ENCODE peak calls at places on chromosome 6, in ten cellular contexts. One of them, this sample, is unnamed.

GRCh38 chr6:74607934-74608333 is 597.9 kb downstream of the COL12A1 start:
- DNase-seq in GM23338: peak
- DNase-seq in GM12878: no peak
- DNase-seq in breast epithelium: no peak
- DNase-seq in transverse colon: no peak
- DNase-seq in HCT116: no peak
- DNase-seq in sigmoid colon: no peak
- DNase-seq in H1: no peak
- DNase-seq in K562: no peak
- DNase-seq in HepG2: no peak
- DNase-seq in this sample: no peak

GRCh38 chr6:41672016-41672415 is 33.7 kb downstream of the MDFI start:
- DNase-seq in GM23338: no peak
- DNase-seq in GM12878: no peak
- DNase-seq in breast epithelium: no peak
- DNase-seq in transverse colon: no peak
- DNase-seq in HCT116: no peak
- DNase-seq in sigmoid colon: peak
- DNase-seq in H1: no peak
- DNase-seq in K562: no peak
- DNase-seq in HepG2: no peak
- DNase-seq in this sample: peak

GRCh38 chr6:113375950-113376846 is 480.9 kb upstream of the MARCKS start:
- DNase-seq in GM23338: no peak
- DNase-seq in GM12878: no peak
- DNase-seq in breast epithelium: no peak
- DNase-seq in transverse colon: no peak
- DNase-seq in HCT116: no peak
- DNase-seq in sigmoid colon: no peak
- DNase-seq in H1: no peak
- DNase-seq in K562: no peak
- DNase-seq in HepG2: no peak
- DNase-seq in this sample: no peak

GRCh38 chr6:159321267-159321666 is 152.1 kb downstream of the FNDC1 start:
- DNase-seq in GM23338: no peak
- DNase-seq in GM12878: no peak
- DNase-seq in breast epithelium: no peak
- DNase-seq in transverse colon: no peak
- DNase-seq in HCT116: no peak
- DNase-seq in sigmoid colon: no peak
- DNase-seq in H1: no peak
- DNase-seq in K562: no peak
- DNase-seq in HepG2: no peak
- DNase-seq in this sample: no peak

GRCh38 chr6:44627091-44627878 is 239.8 kb downstream of the CDC5L start:
- DNase-seq in GM23338: peak
- DNase-seq in GM12878: no peak
- DNase-seq in breast epithelium: no peak
- DNase-seq in transverse colon: peak
- DNase-seq in HCT116: no peak
- DNase-seq in sigmoid colon: peak
- DNase-seq in H1: peak
- DNase-seq in K562: no peak
- DNase-seq in HepG2: no peak
- DNase-seq in this sample: peak

GRCh38 chr6:37691904-37692806 is 5.5 kb downstream of the MDGA1 start:
- DNase-seq in GM23338: peak
- DNase-seq in GM12878: no peak
- DNase-seq in breast epithelium: peak
- DNase-seq in transverse colon: peak
- DNase-seq in HCT116: peak
- DNase-seq in sigmoid colon: peak
- DNase-seq in H1: peak
- DNase-seq in K562: peak
- DNase-seq in HepG2: peak
- DNase-seq in this sample: peak

GRCh38 chr6:20312581-20312980 is 89.1 kb upstream of the E2F3 start:
- DNase-seq in GM23338: no peak
- DNase-seq in GM12878: no peak
- DNase-seq in breast epithelium: no peak
- DNase-seq in transverse colon: no peak
- DNase-seq in HCT116: no peak
- DNase-seq in sigmoid colon: no peak
- DNase-seq in H1: no peak
- DNase-seq in K562: no peak
- DNase-seq in HepG2: no peak
- DNase-seq in this sample: no peak

GRCh38 chr6:15365273-15365687 is 119.4 kb downstream of the JARID2 start:
- DNase-seq in GM23338: peak
- DNase-seq in GM12878: no peak
- DNase-seq in breast epithelium: peak
- DNase-seq in transverse colon: peak
- DNase-seq in HCT116: no peak
- DNase-seq in sigmoid colon: peak
- DNase-seq in H1: no peak
- DNase-seq in K562: peak
- DNase-seq in HepG2: no peak
- DNase-seq in this sample: peak

GRCh38 chr6:26232950-26233607 is 131.9 kb upstream of the BTN3A2 start:
- DNase-seq in GM23338: peak
- DNase-seq in GM12878: peak
- DNase-seq in breast epithelium: no peak
- DNase-seq in transverse colon: no peak
- DNase-seq in HCT116: no peak
- DNase-seq in sigmoid colon: no peak
- DNase-seq in H1: no peak
- DNase-seq in K562: peak
- DNase-seq in HepG2: no peak
- DNase-seq in this sample: peak

GRCh38 chr6:33312361-33313104 is 1.3 kb downstream of the TAPBP start:
- DNase-seq in GM23338: peak
- DNase-seq in GM12878: no peak
- DNase-seq in breast epithelium: peak
- DNase-seq in transverse colon: peak
- DNase-seq in HCT116: peak
- DNase-seq in sigmoid colon: peak
- DNase-seq in H1: peak
- DNase-seq in K562: peak
- DNase-seq in HepG2: peak
- DNase-seq in this sample: peak

GRCh38 chr6:53369876-53370515 is 21.2 kb upstream of the ELOVL5 start:
- DNase-seq in GM23338: no peak
- DNase-seq in GM12878: no peak
- DNase-seq in breast epithelium: no peak
- DNase-seq in transverse colon: no peak
- DNase-seq in HCT116: no peak
- DNase-seq in sigmoid colon: no peak
- DNase-seq in H1: no peak
- DNase-seq in K562: no peak
- DNase-seq in HepG2: no peak
- DNase-seq in this sample: no peak

GRCh38 chr6:24522090-24522820 is 27.5 kb downstream of the ALDH5A1 start:
- DNase-seq in GM23338: peak
- DNase-seq in GM12878: peak
- DNase-seq in breast epithelium: no peak
- DNase-seq in transverse colon: no peak
- DNase-seq in HCT116: no peak
- DNase-seq in sigmoid colon: no peak
- DNase-seq in H1: no peak
- DNase-seq in K562: peak
- DNase-seq in HepG2: no peak
- DNase-seq in this sample: no peak

GRCh38 chr6:24520929-24521546 is 26.3 kb downstream of the ALDH5A1 start:
- DNase-seq in GM23338: peak
- DNase-seq in GM12878: no peak
- DNase-seq in breast epithelium: no peak
- DNase-seq in transverse colon: peak
- DNase-seq in HCT116: peak
- DNase-seq in sigmoid colon: no peak
- DNase-seq in H1: peak
- DNase-seq in K562: peak
- DNase-seq in HepG2: peak
- DNase-seq in this sample: peak

GRCh38 chr6:24513602-24514001 is 18.8 kb downstream of the ALDH5A1 start:
- DNase-seq in GM23338: no peak
- DNase-seq in GM12878: no peak
- DNase-seq in breast epithelium: no peak
- DNase-seq in transverse colon: peak
- DNase-seq in HCT116: no peak
- DNase-seq in sigmoid colon: no peak
- DNase-seq in H1: no peak
- DNase-seq in K562: no peak
- DNase-seq in HepG2: no peak
- DNase-seq in this sample: no peak

GRCh38 chr6:24522821-24523175 is 28.0 kb downstream of the ALDH5A1 start:
- DNase-seq in GM23338: no peak
- DNase-seq in GM12878: no peak
- DNase-seq in breast epithelium: no peak
- DNase-seq in transverse colon: no peak
- DNase-seq in HCT116: no peak
- DNase-seq in sigmoid colon: no peak
- DNase-seq in H1: no peak
- DNase-seq in K562: no peak
- DNase-seq in HepG2: no peak
- DNase-seq in this sample: no peak

GRCh38 chr6:24517659-24518538 is 23.1 kb downstream of the ALDH5A1 start:
- DNase-seq in GM23338: no peak
- DNase-seq in GM12878: peak
- DNase-seq in breast epithelium: no peak
- DNase-seq in transverse colon: no peak
- DNase-seq in HCT116: no peak
- DNase-seq in sigmoid colon: no peak
- DNase-seq in H1: no peak
- DNase-seq in K562: no peak
- DNase-seq in HepG2: no peak
- DNase-seq in this sample: no peak
- TF ChIP-seq POLR2AphosphoS5 in GM23338: no peak
- TF ChIP-seq POLR2AphosphoS5 in GM12878: peak
- TF ChIP-seq POLR2AphosphoS5 in breast epithelium: no peak
- TF ChIP-seq POLR2AphosphoS5 in transverse colon: no peak
- TF ChIP-seq POLR2AphosphoS5 in HCT116: no peak
- TF ChIP-seq POLR2AphosphoS5 in sigmoid colon: no peak
- TF ChIP-seq POLR2AphosphoS5 in H1: no peak
- TF ChIP-seq POLR2AphosphoS5 in K562: no peak
- TF ChIP-seq POLR2AphosphoS5 in HepG2: no peak
- TF ChIP-seq POLR2AphosphoS5 in this sample: no peak

GRCh38 chr6:30705620-30706019 is 11.5 kb downstream of the MDC1 start:
- DNase-seq in GM23338: no peak
- DNase-seq in GM12878: no peak
- DNase-seq in breast epithelium: no peak
- DNase-seq in transverse colon: no peak
- DNase-seq in HCT116: no peak
- DNase-seq in sigmoid colon: no peak
- DNase-seq in H1: no peak
- DNase-seq in K562: no peak
- DNase-seq in HepG2: no peak
- DNase-seq in this sample: peak
- TF ChIP-seq POLR2AphosphoS5 in GM23338: no peak
- TF ChIP-seq POLR2AphosphoS5 in GM12878: no peak
- TF ChIP-seq POLR2AphosphoS5 in breast epithelium: no peak
- TF ChIP-seq POLR2AphosphoS5 in transverse colon: no peak
- TF ChIP-seq POLR2AphosphoS5 in HCT116: no peak
- TF ChIP-seq POLR2AphosphoS5 in sigmoid colon: no peak
- TF ChIP-seq POLR2AphosphoS5 in H1: no peak
- TF ChIP-seq POLR2AphosphoS5 in K562: no peak
- TF ChIP-seq POLR2AphosphoS5 in HepG2: no peak
- TF ChIP-seq POLR2AphosphoS5 in this sample: no peak

DNA sequence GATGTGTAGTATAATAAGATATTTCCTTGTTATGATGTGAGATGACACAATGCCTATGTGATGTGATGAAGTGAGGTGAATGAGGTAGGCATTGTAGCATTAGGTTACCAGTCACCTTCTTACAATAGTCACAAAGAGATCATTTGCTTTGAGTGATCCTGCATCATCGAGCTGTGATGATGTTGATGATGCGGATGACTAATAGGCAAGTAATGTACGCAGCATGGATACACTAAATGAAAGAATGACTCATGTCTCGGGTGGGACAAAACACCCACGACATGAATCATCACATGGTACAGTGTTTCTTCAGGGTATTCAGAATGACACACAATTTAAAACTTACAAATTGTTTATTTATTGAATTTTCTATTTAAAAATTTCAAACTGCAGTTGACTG is 806.3 kb upstream of the GJE1 start:
- DNase-seq in GM23338: no peak
- DNase-seq in GM12878: no peak
- DNase-seq in breast epithelium: no peak
- DNase-seq in transverse colon: no peak
- DNase-seq in HCT116: peak
- DNase-seq in sigmoid colon: no peak
- DNase-seq in H1: no peak
- DNase-seq in K562: peak
- DNase-seq in HepG2: peak
- DNase-seq in this sample: no peak
- TF ChIP-seq POLR2AphosphoS5 in GM23338: no peak
- TF ChIP-seq POLR2AphosphoS5 in GM12878: no peak
- TF ChIP-seq POLR2AphosphoS5 in breast epithelium: no peak
- TF ChIP-seq POLR2AphosphoS5 in transverse colon: no peak
- TF ChIP-seq POLR2AphosphoS5 in HCT116: peak
- TF ChIP-seq POLR2AphosphoS5 in sigmoid colon: peak
- TF ChIP-seq POLR2AphosphoS5 in H1: no peak
- TF ChIP-seq POLR2AphosphoS5 in K562: no peak
- TF ChIP-seq POLR2AphosphoS5 in HepG2: no peak
- TF ChIP-seq POLR2AphosphoS5 in this sample: no peak

GRCh38 chr6:168703970-168704369 is 263.0 kb downstream of the SMOC2 start:
- DNase-seq in GM23338: no peak
- DNase-seq in GM12878: no peak
- DNase-seq in breast epithelium: no peak
- DNase-seq in transverse colon: no peak
- DNase-seq in HCT116: no peak
- DNase-seq in sigmoid colon: peak
- DNase-seq in H1: no peak
- DNase-seq in K562: no peak
- DNase-seq in HepG2: no peak
- DNase-seq in this sample: no peak

GRCh38 chr6:168695701-168696100 is 254.7 kb downstream of the SMOC2 start:
- DNase-seq in GM23338: peak
- DNase-seq in GM12878: no peak
- DNase-seq in breast epithelium: no peak
- DNase-seq in transverse colon: no peak
- DNase-seq in HCT116: no peak
- DNase-seq in sigmoid colon: no peak
- DNase-seq in H1: peak
- DNase-seq in K562: no peak
- DNase-seq in HepG2: no peak
- DNase-seq in this sample: no peak

GRCh38 chr6:168698923-168699322 is 257.9 kb downstream of the SMOC2 start:
- DNase-seq in GM23338: no peak
- DNase-seq in GM12878: no peak
- DNase-seq in breast epithelium: no peak
- DNase-seq in transverse colon: no peak
- DNase-seq in HCT116: no peak
- DNase-seq in sigmoid colon: no peak
- DNase-seq in H1: no peak
- DNase-seq in K562: no peak
- DNase-seq in HepG2: no peak
- DNase-seq in this sample: no peak

GRCh38 chr6:168700880-168701279 is 259.9 kb downstream of the SMOC2 start:
- DNase-seq in GM23338: no peak
- DNase-seq in GM12878: no peak
- DNase-seq in breast epithelium: no peak
- DNase-seq in transverse colon: peak
- DNase-seq in HCT116: no peak
- DNase-seq in sigmoid colon: no peak
- DNase-seq in H1: no peak
- DNase-seq in K562: no peak
- DNase-seq in HepG2: no peak
- DNase-seq in this sample: no peak

GRCh38 chr6:168699631-168700315 is 258.8 kb downstream of the SMOC2 start:
- DNase-seq in GM23338: no peak
- DNase-seq in GM12878: no peak
- DNase-seq in breast epithelium: no peak
- DNase-seq in transverse colon: no peak
- DNase-seq in HCT116: no peak
- DNase-seq in sigmoid colon: peak
- DNase-seq in H1: no peak
- DNase-seq in K562: no peak
- DNase-seq in HepG2: no peak
- DNase-seq in this sample: no peak
- TF ChIP-seq POLR2AphosphoS5 in GM23338: no peak
- TF ChIP-seq POLR2AphosphoS5 in GM12878: no peak
- TF ChIP-seq POLR2AphosphoS5 in breast epithelium: no peak
- TF ChIP-seq POLR2AphosphoS5 in transverse colon: no peak
- TF ChIP-seq POLR2AphosphoS5 in HCT116: no peak
- TF ChIP-seq POLR2AphosphoS5 in sigmoid colon: peak
- TF ChIP-seq POLR2AphosphoS5 in H1: no peak
- TF ChIP-seq POLR2AphosphoS5 in K562: no peak
- TF ChIP-seq POLR2AphosphoS5 in HepG2: no peak
- TF ChIP-seq POLR2AphosphoS5 in this sample: no peak